ENCODE peak calls at places on chromosomes 16 and 17, in eight cellular contexts. W is PC-9; J is CD4-positive, alpha-beta memory T cell; M is fibroblast of lung; B is cardiac muscle cell; T is mesenchymal stem cell; A is mammary epithelial cell; X is AG04450. N is an unnamed sample.

GRCh38 chr17:15343749-15344148 is 2.4 kb upstream of the TEKT3 start:
- DNase-seq in W (no peak), J (no peak), M (peak; percentile 15), B (no peak), T (peak; percentile 56), A (peak; percentile 24), X (no peak), N (peak; percentile 17)

GRCh38 chr16:67458121-67458641 is 22.8 kb downstream of the ATP6V0D1 start:
- DNase-seq in W (no peak), J (no peak), M (no peak), B (no peak), T (no peak), A (no peak), X (no peak), N (no peak)

GRCh38 chr17:67260051-67260987 is 15.3 kb upstream of the HELZ start:
- DNase-seq in W (no peak), J (no peak), M (peak; percentile 95), B (no peak), T (peak; percentile 74), A (peak; percentile 50), X (no peak), N (peak; percentile 76)

GRCh38 chr17:81314410-81315169 is 19.5 kb upstream of the SLC38A10 start:
- DNase-seq in W (no peak), J (no peak), M (no peak), B (no peak), T (no peak), A (no peak), X (no peak), N (no peak)

GRCh38 chr17:29731589-29731929 is 108.8 kb upstream of the CORO6 start:
- DNase-seq in W (no peak), J (no peak), M (no peak), B (no peak), T (no peak), A (no peak), X (no peak), N (no peak)

GRCh38 chr17:9406046-9406631 is 169.5 kb downstream of the STX8 start:
- DNase-seq in W (no peak), J (no peak), M (peak; percentile 37), B (no peak), T (peak; percentile 41), A (no peak), X (no peak), N (no peak)

GRCh38 chr17:45902892-45903346 is 8.6 kb downstream of the MAPT start:
- DNase-seq in W (no peak), J (no peak), M (no peak), B (no peak), T (no peak), A (no peak), X (no peak), N (no peak)

GRCh38 chr17:3738562-3739295 is 15.0 kb downstream of the HASPIN start:
- DNase-seq in W (peak; percentile 45), J (peak; percentile 46), M (peak; percentile 9), B (peak; percentile 12), T (no peak), A (peak; percentile 76), X (no peak), N (no peak)

GRCh38 chr17:77118251-77118928 is 22.4 kb upstream of the SEC14L1 start:
- DNase-seq in W (no peak), J (no peak), M (no peak), B (peak; percentile 54), T (no peak), A (no peak), X (no peak), N (no peak)

GRCh38 chr17:10166181-10166935 is 32.0 kb downstream of the GAS7 start:
- DNase-seq in W (no peak), J (no peak), M (no peak), B (no peak), T (no peak), A (no peak), X (no peak), N (no peak)

GRCh38 chr17:74290340-74290739 is 16.3 kb downstream of the DNAI2 start:
- DNase-seq in W (no peak), J (no peak), M (no peak), B (no peak), T (no peak), A (no peak), X (no peak), N (no peak)

GRCh38 chr16:69881141-69881540 is 70.0 kb upstream of the CLEC18A start:
- DNase-seq in W (no peak), J (no peak), M (no peak), B (no peak), T (no peak), A (no peak), X (no peak), N (no peak)

GRCh38 chr16:86929149-86929871 is 351.0 kb downstream of the FOXL1 start:
- DNase-seq in W (no peak), J (no peak), M (peak; percentile 68), B (peak; percentile 20), T (peak; percentile 86), A (peak; percentile 54), X (peak; percentile 59), N (peak; percentile 58)

GRCh38 chr17:79730437-79730768 is 340 bp upstream of the ENPP7 start:
- DNase-seq in W (no peak), J (no peak), M (no peak), B (no peak), T (no peak), A (no peak), X (no peak), N (no peak)

GRCh38 chr17:53796642-53797041 is 26.1 kb upstream of the KIF2B start:
- DNase-seq in W (no peak), J (no peak), M (no peak), B (no peak), T (no peak), A (no peak), X (no peak), N (no peak)

GRCh38 chr16:4378202-4378666 is 6.6 kb downstream of the VASN start:
- DNase-seq in W (no peak), J (no peak), M (no peak), B (no peak), T (no peak), A (no peak), X (no peak), N (no peak)

GRCh38 chr17:80408872-80409271 is 6.1 kb upstream of the ENDOV start:
- DNase-seq in W (no peak), J (no peak), M (no peak), B (no peak), T (no peak), A (peak; percentile 11), X (no peak), N (no peak)

GRCh38 chr17:44970136-44970737 is 2.1 kb upstream of the C1QL1 start:
- DNase-seq in W (no peak), J (peak; percentile 14), M (no peak), B (peak; percentile 60), T (peak; percentile 46), A (no peak), X (no peak), N (no peak)

GRCh38 chr17:17783825-17784598 is 52.8 kb downstream of the SREBF1 start:
- DNase-seq in W (no peak), J (peak; percentile 21), M (peak; percentile 64), B (peak; percentile 71), T (peak; percentile 68), A (no peak), X (no peak), N (peak; percentile 18)

GRCh38 chr17:27081002-27081638 is 212.8 kb upstream of the WSB1 start:
- DNase-seq in W (no peak), J (no peak), M (no peak), B (no peak), T (no peak), A (no peak), X (no peak), N (no peak)

GRCh38 chr17:27078296-27078695 is 215.6 kb upstream of the WSB1 start:
- DNase-seq in W (no peak), J (no peak), M (no peak), B (no peak), T (no peak), A (no peak), X (no peak), N (no peak)

GRCh38 chr17:27072885-27073284 is 221.0 kb upstream of the WSB1 start:
- DNase-seq in W (no peak), J (no peak), M (no peak), B (no peak), T (no peak), A (no peak), X (no peak), N (no peak)

GRCh38 chr17:27079660-27080059 is 214.3 kb upstream of the WSB1 start:
- DNase-seq in W (no peak), J (no peak), M (no peak), B (no peak), T (no peak), A (no peak), X (no peak), N (no peak)

GRCh38 chr17:27076814-27077213 is 217.1 kb upstream of the WSB1 start:
- DNase-seq in W (no peak), J (no peak), M (no peak), B (no peak), T (no peak), A (no peak), X (no peak), N (no peak)
- H3K4me3 ChIP-seq in W (no peak overlapping the region), J (no peak overlapping the region), M (no peak overlapping the region), B (no peak overlapping the region), T (no peak overlapping the region), A (no peak overlapping the region), X (no peak overlapping the region), N (no peak overlapping the region)

DNA sequence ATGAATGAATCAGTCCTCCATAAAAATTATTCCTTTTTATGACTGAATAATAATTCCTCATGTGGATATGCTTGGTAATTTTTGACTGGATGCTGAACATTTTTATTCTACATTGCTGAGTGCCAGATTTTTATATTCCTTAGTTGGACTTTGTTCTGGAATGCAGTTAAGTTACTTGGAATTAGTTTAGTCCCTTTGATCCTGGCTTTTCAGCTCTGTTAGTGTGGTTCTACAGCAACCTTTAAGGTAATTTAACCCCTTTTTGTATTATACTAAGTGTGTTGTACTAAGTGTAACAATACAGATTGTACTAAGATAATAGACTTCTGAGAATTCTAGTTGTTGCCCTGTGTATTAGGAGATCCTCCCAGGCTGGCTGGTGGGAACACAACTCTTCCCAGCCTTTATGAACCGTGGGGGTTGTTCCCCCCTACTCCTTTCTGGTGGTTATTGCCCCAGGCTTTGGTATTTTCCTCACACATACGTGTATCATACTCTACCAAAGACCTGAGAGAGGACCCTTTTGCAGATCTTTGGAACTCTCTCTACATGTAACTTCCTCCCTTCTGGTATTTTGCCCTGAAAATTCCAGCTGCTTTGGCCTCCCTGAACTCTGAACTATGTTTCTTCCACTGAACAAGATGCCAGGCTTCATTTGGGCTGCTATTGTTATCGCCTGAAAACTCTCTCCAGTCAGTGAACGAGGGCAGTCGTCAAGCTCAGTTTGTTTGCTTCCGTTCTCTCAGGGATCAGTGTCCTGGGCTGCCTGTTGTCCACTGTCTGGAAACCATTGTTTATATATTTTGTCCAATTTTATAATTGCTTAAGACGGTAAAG is 30.5 kb downstream of the TANGO6 start:
- DNase-seq in W (no peak), J (no peak), M (no peak), B (no peak), T (no peak), A (no peak), X (no peak), N (no peak)
- H3K4me3 ChIP-seq in W (no peak overlapping the region), J (no peak overlapping the region), M (no peak overlapping the region), B (no peak overlapping the region), T (no peak overlapping the region), A (no peak overlapping the region), X (no peak overlapping the region), N (no peak overlapping the region)

GRCh38 chr16:84965428-84966149 is 45.7 kb downstream of the ZDHHC7 start:
- DNase-seq in W (no peak), J (no peak), M (no peak), B (no peak), T (no peak), A (no peak), X (no peak), N (no peak)
- H3K4me3 ChIP-seq in W (no peak overlapping the region), J (no peak overlapping the region), M (no peak overlapping the region), B (no peak overlapping the region), T (no peak overlapping the region), A (no peak overlapping the region), X (no peak overlapping the region), N (no peak overlapping the region)

GRCh38 chr17:19651461-19652238 is 3.1 kb downstream of the ALDH3A2 start:
- DNase-seq in W (peak; percentile 36), J (no peak), M (no peak), B (no peak), T (no peak), A (peak; percentile 32), X (no peak), N (no peak)
- H3K4me3 ChIP-seq in W (peak overlapping the region; percentile 92), J (no peak overlapping the region), M (no peak overlapping the region), B (no peak overlapping the region), T (peak overlapping the region; percentile 85), A (peak overlapping the region; percentile 45), X (no peak overlapping the region), N (no peak overlapping the region)

N was measured in skeletal muscle cell.